ENCODE peak calls at places on chromosomes 4 and X, in nine cellular contexts. O is neuronal stem cell; G is cardiac muscle cell; M is choroid plexus epithelial cell; P is CD4-positive, CD25-positive, alpha-beta regulatory T cell; E is left lung; L is sigmoid colon; U is lower lobe of right lung; C is breast epithelium. A is an unnamed sample.

GRCh38 chr4:41146716-41147506 is 67.4 kb downstream of the APBB2 start:
- DNase-seq in O (peak; percentile 72), G (no peak), M (no peak), P (no peak), E (no peak), L (no peak), U (no peak), C (no peak), A (peak; percentile 57)

GRCh38 chrX:33735182-33735581 is 396.9 kb downstream of the FAM47A start:
- DNase-seq in O (no peak), G (no peak), M (no peak), P (no peak), E (no peak), L (no peak), U (no peak), C (no peak), A (no peak)

GRCh38 chr4:26288308-26288982 is 32.4 kb upstream of the RBPJ start:
- DNase-seq in O (no peak), G (no peak), M (peak; percentile 60), P (no peak), E (no peak), L (no peak), U (peak; percentile 58), C (no peak), A (peak; percentile 41)

GRCh38 chr4:84681488-84682274 is 98.8 kb downstream of the CDS1 start:
- DNase-seq in O (no peak), G (peak; percentile 81), M (peak; percentile 91), P (no peak), E (no peak), L (no peak), U (no peak), C (no peak), A (peak; percentile 72)

GRCh38 chrX:140149761-140150160 is 184.4 kb upstream of the CXorf66 start:
- DNase-seq in O (no peak), G (no peak), M (no peak), P (no peak), E (no peak), L (no peak), U (no peak), C (no peak), A (no peak)

GRCh38 chrX:7316280-7316679 is 168.3 kb upstream of the PUDP start:
- DNase-seq in O (no peak), G (no peak), M (no peak), P (no peak), E (no peak), L (no peak), U (no peak), C (no peak), A (no peak)

GRCh38 chrX:78979789-78980464 is 34.7 kb downstream of the P2RY10 start:
- DNase-seq in O (peak; percentile 0), G (no peak), M (peak; percentile 4), P (no peak), E (no peak), L (no peak), U (no peak), C (no peak), A (no peak)

GRCh38 chr4:85376285-85376684 is 98.7 kb upstream of the ARHGAP24 start:
- DNase-seq in O (no peak), G (no peak), M (no peak), P (no peak), E (no peak), L (no peak), U (no peak), C (no peak), A (no peak)

GRCh38 chrX:139851730-139852129 is 81.1 kb downstream of the ATP11C start:
- DNase-seq in O (no peak), G (no peak), M (peak; percentile 31), P (no peak), E (no peak), L (no peak), U (no peak), C (no peak), A (peak; percentile 47)

GRCh38 chr4:133801858-133802257 is 399.7 kb downstream of the PABPC4L start:
- DNase-seq in O (peak; percentile 39), G (no peak), M (peak; percentile 12), P (no peak), E (no peak), L (no peak), U (no peak), C (no peak), A (no peak)

GRCh38 chr4:26907731-26908599 is 47.3 kb downstream of the STIM2 start:
- DNase-seq in O (no peak), G (no peak), M (no peak), P (no peak), E (no peak), L (no peak), U (no peak), C (no peak), A (no peak)

GRCh38 chr4:10303291-10303690 is 153.9 kb downstream of the ZNF518B start:
- DNase-seq in O (no peak), G (no peak), M (no peak), P (no peak), E (no peak), L (no peak), U (no peak), C (no peak), A (no peak)

GRCh38 chrX:122517781-122518180 is 666.3 kb upstream of the GRIA3 start:
- DNase-seq in O (no peak), G (no peak), M (peak; percentile 1), P (no peak), E (no peak), L (no peak), U (no peak), C (no peak), A (no peak)
- H3K4me3 ChIP-seq in O (no peak overlapping the region), G (no peak overlapping the region), M (no peak overlapping the region), P (no peak overlapping the region), E (no peak overlapping the region), L (no peak overlapping the region), U (no peak overlapping the region), C (no peak overlapping the region), A (no peak overlapping the region)

DNA sequence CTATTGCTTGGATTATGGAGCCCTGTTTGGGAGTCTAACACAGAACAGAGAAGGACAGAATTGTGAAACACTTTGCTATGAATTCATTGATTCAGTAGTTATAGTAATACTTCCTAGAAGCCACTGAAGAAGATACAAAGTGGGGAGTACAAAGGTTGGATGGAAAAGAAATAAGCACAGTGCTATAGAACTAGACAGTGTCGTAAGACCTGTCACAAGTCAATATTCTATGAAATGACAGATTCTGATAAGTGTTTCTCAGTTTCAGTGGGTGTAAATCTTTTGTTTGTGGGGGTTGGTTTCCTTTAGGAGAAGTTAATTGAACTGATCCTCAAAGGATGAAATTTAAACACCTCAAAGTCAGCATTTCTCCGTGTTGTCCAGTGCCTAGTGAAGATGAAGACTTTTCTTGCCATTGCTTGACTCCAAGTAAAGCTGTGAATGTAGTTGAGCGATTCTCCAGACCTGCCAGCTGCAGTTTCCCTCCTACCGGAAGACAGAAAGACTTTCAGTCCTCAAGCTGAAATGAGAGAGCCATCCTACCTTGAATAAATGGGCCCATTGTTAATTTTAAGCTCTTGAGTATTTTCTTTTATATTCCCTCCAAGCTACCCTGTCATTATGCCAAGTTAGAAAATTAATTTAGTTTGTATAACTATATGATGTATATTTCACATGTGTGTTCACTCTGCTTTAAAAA is 7.9 kb downstream of the PDLIM5 start:
- DNase-seq in O (no peak), G (no peak), M (no peak), P (no peak), E (no peak), L (no peak), U (no peak), C (no peak), A (no peak)
- H3K4me3 ChIP-seq in O (no peak overlapping the region), G (peak overlapping the region; percentile 32), M (no peak overlapping the region), P (no peak overlapping the region), E (no peak overlapping the region), L (no peak overlapping the region), U (no peak overlapping the region), C (no peak overlapping the region), A (no peak overlapping the region)

GRCh38 chr4:169274033-169274432 is 3.3 kb upstream of the SH3RF1 start:
- DNase-seq in O (no peak), G (no peak), M (no peak), P (no peak), E (no peak), L (no peak), U (no peak), C (no peak), A (no peak)

GRCh38 chr4:169272265-169272886 is 1.6 kb upstream of the SH3RF1 start:
- DNase-seq in O (no peak), G (no peak), M (peak; percentile 83), P (no peak), E (no peak), L (no peak), U (no peak), C (no peak), A (peak; percentile 84)

GRCh38 chr4:169270810-169271691 is at the start of gene SH3RF1:
- DNase-seq in O (peak; percentile 76), G (peak; percentile 87), M (peak; percentile 82), P (no peak), E (peak; percentile 94), L (peak; percentile 95), U (peak; percentile 90), C (peak; percentile 86), A (peak; percentile 80)

GRCh38 chr4:169270156-169270809 is 473 bp downstream of the SH3RF1 start:
- DNase-seq in O (no peak), G (peak; percentile 65), M (no peak), P (no peak), E (peak; percentile 91), L (peak; percentile 70), U (peak; percentile 75), C (no peak), A (peak; percentile 58)

DNA sequence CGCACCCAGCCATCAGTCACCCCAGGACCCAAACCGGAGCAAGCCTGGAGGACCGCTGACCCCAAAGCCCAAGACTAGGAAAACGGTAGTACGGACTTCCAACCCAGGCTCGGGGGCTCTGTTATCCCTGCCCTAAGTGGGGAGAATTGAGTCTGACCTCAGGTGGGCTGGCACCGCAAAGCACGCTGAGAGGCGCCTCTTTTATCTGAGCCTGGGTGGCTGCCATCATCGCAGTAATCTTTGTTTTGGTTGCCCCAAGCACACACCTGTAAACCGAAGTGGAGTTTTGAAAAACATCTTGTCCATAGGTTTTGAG is 894 bp upstream of the SH3RF1 start:
- DNase-seq in O (no peak), G (no peak), M (no peak), P (no peak), E (no peak), L (no peak), U (no peak), C (no peak), A (no peak)
- H3K4me3 ChIP-seq in O (peak overlapping the region; percentile 92), G (peak overlapping the region; percentile 85), M (peak overlapping the region; percentile 63), P (no peak overlapping the region), E (peak overlapping the region; percentile 98), L (peak overlapping the region; percentile 78), U (peak overlapping the region; percentile 81), C (peak overlapping the region; percentile 85), A (peak overlapping the region; percentile 74)

DNA sequence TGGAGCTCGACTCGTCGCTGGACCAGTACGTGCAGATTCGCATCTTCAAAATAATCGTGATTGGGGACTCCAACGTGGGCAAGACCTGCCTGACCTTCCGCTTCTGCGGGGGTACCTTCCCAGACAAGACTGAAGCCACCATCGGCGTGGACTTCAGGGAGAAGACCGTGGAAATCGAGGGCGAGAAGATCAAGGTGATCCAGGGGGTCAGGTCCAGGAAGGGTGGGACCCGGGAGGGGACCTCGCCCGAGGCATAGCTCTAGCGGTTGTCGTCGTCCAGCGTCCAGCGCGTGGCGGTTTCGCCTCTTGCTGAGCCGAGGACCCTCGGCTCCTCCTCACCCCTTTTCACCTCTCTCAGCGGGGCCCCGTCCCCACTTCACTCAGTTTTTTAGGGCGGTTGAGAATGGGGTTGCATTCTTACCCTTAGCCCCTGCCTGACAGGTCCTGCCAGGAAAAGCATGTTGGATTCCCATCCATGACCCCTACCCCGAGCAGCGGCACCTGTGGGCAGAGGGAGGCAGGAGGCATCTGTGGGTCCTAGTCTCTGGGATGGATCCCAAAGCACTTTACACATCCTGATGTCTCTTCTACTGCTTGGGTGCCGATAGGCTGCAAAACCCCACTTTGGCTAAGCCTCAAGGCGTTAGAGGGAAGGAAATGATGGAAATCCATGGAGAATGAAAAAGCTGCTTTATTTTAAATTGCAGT is 519 bp downstream of the RAB33A start:
- DNase-seq in O (no peak), G (no peak), M (no peak), P (no peak), E (no peak), L (peak; percentile 54), U (no peak), C (no peak), A (no peak)
- H3K4me3 ChIP-seq in O (peak overlapping the region; percentile 90), G (peak overlapping the region; percentile 35), M (peak overlapping the region; percentile 57), P (peak overlapping the region; percentile 91), E (peak overlapping the region; percentile 32), L (peak overlapping the region; percentile 49), U (peak overlapping the region; percentile 58), C (peak overlapping the region; percentile 47), A (peak overlapping the region; percentile 56)